ENCODE peak calls at places on chromosomes 12 and 14, in ten cellular contexts. O is T-helper 17 cell; V is type B pancreatic cell; H is stimulated activated CD4-positive, alpha-beta T cell treated with anti-CD3 and anti-CD28 coated beads, TNF-alpha, amount 100 ng/mL, for 48 hours; B is germinal center; R is sigmoid colon; Q is Caki2; Y is nephron progenitor cell; T is effector CD4-positive, alpha-beta T cell; U is natural killer cell. W is an unnamed sample.

GRCh38 chr14:102530828-102531478 is 21.4 kb upstream of the ANKRD9 start:
- DNase-seq in Y (no peak), O (no peak), B (no peak), H (no peak), R (no peak), T (no peak), V (no peak), Q (peak; percentile 85), U (no peak), W (no peak)

GRCh38 chr12:124827588-124828184 is 36.0 kb downstream of the SCARB1 start:
- DNase-seq in R (no peak), H (no peak), T (no peak), U (no peak), Y (no peak), O (no peak), Q (peak; percentile 92), V (no peak), B (no peak), W (no peak)

GRCh38 chr12:52522346-52523011 is 2.3 kb upstream of the KRT5 start:
- DNase-seq in V (peak; percentile 34), O (no peak), Y (no peak), B (no peak), T (no peak), U (peak; percentile 7), R (peak; percentile 76), H (no peak), Q (no peak), W (peak; percentile 42)

GRCh38 chr12:92062539-92063493 is 82.8 kb downstream of the BTG1 start:
- DNase-seq in V (no peak), H (no peak), B (no peak), T (no peak), Y (no peak), U (no peak), Q (no peak), O (no peak), R (no peak), W (no peak)

GRCh38 chr12:2243275-2243674 is 190.5 kb downstream of the CACNA1C start:
- DNase-seq in Y (no peak), R (no peak), U (no peak), V (no peak), H (no peak), Q (no peak), T (no peak), O (no peak), B (no peak), W (peak; percentile 63)

GRCh38 chr12:2891240-2892053 is 756 bp downstream of the TULP3 start:
- DNase-seq in T (peak; percentile 20), U (no peak), B (peak; percentile 22), V (peak; percentile 77), O (peak; percentile 33), R (peak; percentile 84), Q (peak; percentile 58), Y (peak; percentile 72), H (no peak), W (peak; percentile 70)

GRCh38 chr12:58393152-58393551 is 451.8 kb downstream of the ATP23 start:
- DNase-seq in U (no peak), O (no peak), Y (no peak), Q (peak; percentile 65), H (no peak), T (no peak), V (no peak), B (no peak), R (no peak), W (peak; percentile 69)

GRCh38 chr12:21026302-21026701 is 104.7 kb upstream of the SLCO1B1 start:
- DNase-seq in O (no peak), R (no peak), Q (peak; percentile 42), B (no peak), U (no peak), Y (no peak), T (no peak), V (no peak), H (no peak), W (peak; percentile 21)

GRCh38 chr14:63045612-63046320 is 508 bp upstream of the KCNH5 start:
- DNase-seq in R (no peak), T (no peak), O (no peak), Q (peak; percentile 41), H (no peak), Y (peak; percentile 87), U (no peak), V (peak; percentile 80), B (no peak), W (peak; percentile 54)

GRCh38 chr12:131332224-131332623 is 378.5 kb downstream of the ADGRD1 start:
- DNase-seq in T (no peak), B (no peak), U (no peak), R (no peak), V (no peak), Q (no peak), H (no peak), Y (no peak), O (no peak), W (no peak)

GRCh38 chr12:31245822-31246469 is 80.0 kb downstream of the SINHCAF start:
- DNase-seq in V (no peak), B (no peak), R (no peak), U (no peak), Y (peak; percentile 28), T (no peak), Q (no peak), O (no peak), H (no peak), W (peak; percentile 5)

GRCh38 chr14:77988966-77989365 is 181.2 kb upstream of the NRXN3 start:
- DNase-seq in U (no peak), H (no peak), V (no peak), T (no peak), Y (no peak), Q (peak; percentile 49), O (no peak), B (no peak), R (no peak), W (peak; percentile 72)

GRCh38 chr12:124871297-124871696 is 7.6 kb upstream of the SCARB1 start:
- DNase-seq in B (no peak), R (no peak), Q (no peak), T (no peak), U (no peak), Y (no peak), H (no peak), V (no peak), O (no peak), W (no peak)

GRCh38 chr14:51922624-51923023 is 62.2 kb downstream of the GNG2 start:
- DNase-seq in R (peak; percentile 76), O (no peak), T (no peak), U (no peak), B (no peak), V (no peak), Y (peak; percentile 8), Q (no peak), H (no peak), W (peak; percentile 58)

GRCh38 chr14:24982472-24983155 is 67.3 kb downstream of the STXBP6 start:
- DNase-seq in T (no peak), Y (no peak), H (no peak), V (no peak), U (no peak), R (no peak), O (no peak), Q (peak; percentile 71), B (no peak), W (peak; percentile 98)

GRCh38 chr12:115000038-115000437 is 316.1 kb upstream of the TBX3 start:
- DNase-seq in Q (peak; percentile 4), T (no peak), B (peak; percentile 5), O (no peak), V (no peak), U (no peak), R (no peak), H (no peak), Y (no peak), W (no peak)

GRCh38 chr12:109767991-109768900 is 54.6 kb downstream of the FAM222A start:
- DNase-seq in B (no peak), U (peak; percentile 12), Y (no peak), R (peak; percentile 57), T (no peak), O (no peak), V (peak; percentile 66), H (no peak), Q (no peak), W (no peak)

GRCh38 chr12:49974231-49974675 is 1.5 kb downstream of the AQP6 start:
- DNase-seq in O (no peak), Q (no peak), T (no peak), H (no peak), B (no peak), U (no peak), V (no peak), Y (peak; percentile 58), R (peak; percentile 93), W (peak; percentile 51)

GRCh38 chr12:121216102-121216501 is 6.2 kb downstream of the P2RX4 start:
- DNase-seq in Q (no peak), O (no peak), R (no peak), H (no peak), V (no peak), U (no peak), T (no peak), Y (no peak), B (no peak), W (no peak)

GRCh38 chr12:121926874-121927706 is 8.7 kb downstream of the CFAP251 start:
- DNase-seq in U (no peak), H (no peak), O (no peak), V (no peak), R (no peak), Y (no peak), B (no peak), T (no peak), Q (no peak), W (no peak)

GRCh38 chr14:34931206-34931605 is 51.6 kb upstream of the SRP54 start:
- DNase-seq in Y (no peak), O (no peak), U (no peak), V (no peak), H (no peak), T (peak; percentile 34), Q (no peak), R (no peak), B (no peak), W (no peak)

GRCh38 chr14:34623506-34623905 is 6.4 kb downstream of the SNX6 start:
- DNase-seq in T (no peak), V (no peak), Q (no peak), B (no peak), Y (no peak), U (no peak), H (no peak), O (no peak), R (no peak), W (no peak)

GRCh38 chr14:67941456-67942018 is 122.0 kb downstream of the RAD51B start:
- DNase-seq in B (no peak), H (no peak), V (no peak), T (no peak), Y (no peak), R (no peak), O (no peak), U (no peak), Q (no peak), W (peak; percentile 45)

GRCh38 chr12:2692156-2692555 is 102.6 kb upstream of the FKBP4 start:
- DNase-seq in H (no peak), U (no peak), B (no peak), T (no peak), V (peak; percentile 54), Q (no peak), O (no peak), R (no peak), Y (no peak), W (no peak)

GRCh38 chr14:34826661-34827060 is 48.5 kb downstream of the BAZ1A start:
- DNase-seq in Q (no peak), O (no peak), B (no peak), H (no peak), R (no peak), Y (no peak), U (no peak), T (no peak), V (no peak), W (peak; percentile 25)

GRCh38 chr12:116434155-116435065 is 124.8 kb upstream of the MAP1LC3B2 start:
- DNase-seq in O (no peak), Y (peak; percentile 61), T (no peak), R (peak; percentile 95), H (no peak), U (no peak), V (no peak), B (no peak), Q (peak; percentile 83), W (peak; percentile 88)

GRCh38 chr14:74514471-74514932 is 20.9 kb downstream of the ISCA2 start:
- DNase-seq in U (no peak), H (no peak), Y (no peak), T (no peak), V (no peak), R (peak; percentile 70), Q (no peak), O (no peak), B (no peak), W (peak; percentile 95)

GRCh38 chr12:122963928-122964240 is 2.4 kb downstream of the ABCB9 start:
- DNase-seq in Q (no peak), V (no peak), R (no peak), B (no peak), O (no peak), H (no peak), T (no peak), Y (no peak), U (no peak), W (peak; percentile 64)